ENCODE peak calls at places on chromosomes 4 and X, in five cellular contexts. One of them, this sample, is unnamed.

GRCh38 chr4:23903859-23904438 is 14.1 kb upstream of the PPARGC1A start:
- DNase-seq in posterior cingulate gyrus: no peak
- DNase-seq in prostate gland: peak
- DNase-seq in heart right ventricle: no peak
- DNase-seq in Calu3: no peak
- DNase-seq in this sample: no peak

GRCh38 chrX:140362861-140363260 is 142.0 kb downstream of the SOX3 start:
- DNase-seq in prostate gland: no peak
- DNase-seq in posterior cingulate gyrus: no peak
- DNase-seq in Calu3: no peak
- DNase-seq in heart right ventricle: no peak
- DNase-seq in this sample: no peak

GRCh38 chr4:41644288-41644914 is 104.1 kb downstream of the PHOX2B start:
- DNase-seq in Calu3: peak
- DNase-seq in posterior cingulate gyrus: peak
- DNase-seq in heart right ventricle: peak
- DNase-seq in prostate gland: peak
- DNase-seq in this sample: peak

GRCh38 chr4:10619220-10619619 is 65.3 kb downstream of the CLNK start:
- DNase-seq in prostate gland: peak
- DNase-seq in posterior cingulate gyrus: no peak
- DNase-seq in Calu3: no peak
- DNase-seq in heart right ventricle: no peak
- DNase-seq in this sample: peak

GRCh38 chrX:153598541-153599191 is at the start of gene CCNQ:
- DNase-seq in posterior cingulate gyrus: no peak
- DNase-seq in Calu3: peak
- DNase-seq in prostate gland: no peak
- DNase-seq in heart right ventricle: peak
- DNase-seq in this sample: peak

GRCh38 chr4:111510535-111510934 is 634.7 kb upstream of the FAM241A start:
- DNase-seq in heart right ventricle: no peak
- DNase-seq in posterior cingulate gyrus: no peak
- DNase-seq in prostate gland: no peak
- DNase-seq in Calu3: no peak
- DNase-seq in this sample: no peak

GRCh38 chr4:128573781-128574508 is 235.6 kb upstream of the JADE1 start:
- DNase-seq in prostate gland: no peak
- DNase-seq in Calu3: no peak
- DNase-seq in posterior cingulate gyrus: no peak
- DNase-seq in heart right ventricle: no peak
- DNase-seq in this sample: no peak

GRCh38 chr4:77052352-77052751 is 23.4 kb downstream of the CCNI start:
- DNase-seq in prostate gland: no peak
- DNase-seq in Calu3: peak
- DNase-seq in heart right ventricle: peak
- DNase-seq in posterior cingulate gyrus: no peak
- DNase-seq in this sample: peak

GRCh38 chrX:48999030-48999429 is 3.0 kb downstream of the GRIPAP1 start:
- DNase-seq in Calu3: no peak
- DNase-seq in prostate gland: no peak
- DNase-seq in posterior cingulate gyrus: no peak
- DNase-seq in heart right ventricle: no peak
- DNase-seq in this sample: no peak

GRCh38 chr4:141810702-141811365 is 174.5 kb downstream of the IL15 start:
- DNase-seq in Calu3: no peak
- DNase-seq in heart right ventricle: no peak
- DNase-seq in prostate gland: no peak
- DNase-seq in posterior cingulate gyrus: no peak
- DNase-seq in this sample: no peak

GRCh38 chr4:71456841-71457240 is 118.0 kb downstream of the SLC4A4 start:
- DNase-seq in prostate gland: peak
- DNase-seq in Calu3: no peak
- DNase-seq in posterior cingulate gyrus: no peak
- DNase-seq in heart right ventricle: no peak
- DNase-seq in this sample: no peak

GRCh38 chrX:46953137-46953527 is 40.9 kb downstream of the JADE3 start:
- DNase-seq in heart right ventricle: no peak
- DNase-seq in Calu3: no peak
- DNase-seq in posterior cingulate gyrus: no peak
- DNase-seq in prostate gland: no peak
- DNase-seq in this sample: no peak

GRCh38 chr4:78653655-78654054 is 102.1 kb downstream of the ANXA3 start:
- DNase-seq in heart right ventricle: no peak
- DNase-seq in posterior cingulate gyrus: no peak
- DNase-seq in prostate gland: no peak
- DNase-seq in Calu3: no peak
- DNase-seq in this sample: no peak

GRCh38 chrX:107827137-107827831 is 1.6 kb downstream of the MID2 start:
- DNase-seq in prostate gland: no peak
- DNase-seq in Calu3: no peak
- DNase-seq in heart right ventricle: no peak
- DNase-seq in posterior cingulate gyrus: no peak
- DNase-seq in this sample: no peak

GRCh38 chr4:151807220-151807619 is 46.4 kb upstream of the GATB start:
- DNase-seq in heart right ventricle: peak
- DNase-seq in prostate gland: no peak
- DNase-seq in posterior cingulate gyrus: no peak
- DNase-seq in Calu3: no peak
- DNase-seq in this sample: no peak

GRCh38 chr4:48665555-48666186 is 114.4 kb downstream of the FRYL start:
- DNase-seq in Calu3: no peak
- DNase-seq in heart right ventricle: no peak
- DNase-seq in prostate gland: no peak
- DNase-seq in posterior cingulate gyrus: no peak
- DNase-seq in this sample: no peak

GRCh38 chr4:124431663-124432192 is 280.8 kb downstream of the ANKRD50 start:
- DNase-seq in posterior cingulate gyrus: no peak
- DNase-seq in Calu3: no peak
- DNase-seq in prostate gland: no peak
- DNase-seq in heart right ventricle: no peak
- DNase-seq in this sample: no peak

GRCh38 chrX:70082723-70083122 is 20.5 kb downstream of the OTUD6A start:
- DNase-seq in Calu3: no peak
- DNase-seq in posterior cingulate gyrus: no peak
- DNase-seq in prostate gland: no peak
- DNase-seq in heart right ventricle: no peak
- DNase-seq in this sample: no peak

GRCh38 chrX:37818031-37818430 is 29.3 kb downstream of the DYNLT3 start:
- DNase-seq in Calu3: no peak
- DNase-seq in prostate gland: no peak
- DNase-seq in heart right ventricle: no peak
- DNase-seq in posterior cingulate gyrus: no peak
- DNase-seq in this sample: no peak

GRCh38 chr4:128521156-128521555 is 233.5 kb upstream of the PGRMC2 start:
- DNase-seq in Calu3: no peak
- DNase-seq in posterior cingulate gyrus: no peak
- DNase-seq in prostate gland: no peak
- DNase-seq in heart right ventricle: no peak
- DNase-seq in this sample: no peak

GRCh38 chrX:125132274-125132673 is 187.4 kb upstream of the TEX13C start:
- DNase-seq in heart right ventricle: no peak
- DNase-seq in Calu3: no peak
- DNase-seq in posterior cingulate gyrus: no peak
- DNase-seq in prostate gland: no peak
- DNase-seq in this sample: no peak

GRCh38 chr4:89009653-89010369 is 47.2 kb downstream of the FAM13A start:
- DNase-seq in posterior cingulate gyrus: no peak
- DNase-seq in prostate gland: no peak
- DNase-seq in heart right ventricle: no peak
- DNase-seq in Calu3: no peak
- DNase-seq in this sample: no peak

GRCh38 chr4:70515342-70516245 is 2.8 kb upstream of the AMTN start:
- DNase-seq in heart right ventricle: no peak
- DNase-seq in prostate gland: no peak
- DNase-seq in posterior cingulate gyrus: no peak
- DNase-seq in Calu3: no peak
- DNase-seq in this sample: no peak

This sample was measured in body of pancreas.